ENCODE peak calls at places on chromosomes 11 and 22, in seven cellular contexts. V is HepG2; N is pancreas; X is T-helper 9 cell; E is activated CD4-positive, alpha-beta T cell treated with anti-CD3 and anti-CD28 coated beads for 24 hours; L is EL; U is uterus. G is an unnamed sample.

GRCh38 chr22:19011075-19011474 is 75.0 kb upstream of the PRODH start:
- DNase-seq in V (no peak), N (no peak), X (no peak), E (no peak), L (no peak), U (no peak), G (no peak)

GRCh38 chr22:26563022-26563421 is 26.9 kb downstream of the TPST2 start:
- DNase-seq in V (no peak), N (no peak), X (no peak), E (no peak), L (no peak), U (no peak), G (no peak)

GRCh38 chr22:32815943-32816342 is 14.4 kb downstream of the TIMP3 start:
- DNase-seq in V (no peak), N (no peak), X (no peak), E (no peak), L (no peak), U (no peak), G (no peak)

GRCh38 chr11:75775056-75775455 is 6.5 kb downstream of the DGAT2 start:
- DNase-seq in V (no peak), N (no peak), X (no peak), E (no peak), L (no peak), U (no peak), G (no peak)

GRCh38 chr22:43014062-43014875 is 680 bp downstream of the PACSIN2 start:
- DNase-seq in V (peak), N (peak), X (peak), E (no peak), L (peak), U (peak), G (peak)

GRCh38 chr11:34840736-34841386 is 75.3 kb downstream of the APIP start:
- DNase-seq in V (peak), N (peak), X (no peak), E (no peak), L (peak), U (no peak), G (peak)

GRCh38 chr22:29147241-29147919 is 58.3 kb upstream of the EMID1 start:
- DNase-seq in V (no peak), N (no peak), X (no peak), E (no peak), L (no peak), U (peak), G (no peak)

GRCh38 chr11:64742087-64742939 is 1.6 kb downstream of the RASGRP2 start:
- DNase-seq in V (no peak), N (no peak), X (no peak), E (no peak), L (peak), U (peak), G (no peak)

GRCh38 chr22:44737414-44738346 is 14.7 kb upstream of the ARHGAP8 start:
- DNase-seq in V (no peak), N (no peak), X (no peak), E (no peak), L (no peak), U (no peak), G (no peak)

GRCh38 chr11:120739780-120740179 is 228.2 kb downstream of the GRIK4 start:
- DNase-seq in V (no peak), N (no peak), X (no peak), E (no peak), L (no peak), U (no peak), G (no peak)

GRCh38 chr11:1326435-1327063 is 17.1 kb upstream of the TOLLIP start:
- DNase-seq in V (no peak), N (no peak), X (no peak), E (no peak), L (peak), U (no peak), G (no peak)

GRCh38 chr11:126518996-126519351 is 163.5 kb downstream of the ST3GAL4 start:
- DNase-seq in V (no peak), N (no peak), X (no peak), E (no peak), L (no peak), U (no peak), G (no peak)

GRCh38 chr22:24500251-24500820 is 5.2 kb downstream of the UPB1 start:
- DNase-seq in V (peak), N (no peak), X (no peak), E (no peak), L (no peak), U (no peak), G (no peak)

GRCh38 chr22:25752615-25753214 is 10.7 kb downstream of the MYO18B start:
- DNase-seq in V (no peak), N (no peak), X (no peak), E (no peak), L (no peak), U (no peak), G (no peak)

GRCh38 chr22:29503811-29504372 is 23.9 kb downstream of the NEFH start:
- DNase-seq in V (no peak), N (no peak), X (no peak), E (no peak), L (peak), U (peak), G (no peak)

GRCh38 chr22:45296628-45297297 is 12.0 kb downstream of the UPK3A start:
- DNase-seq in V (no peak), N (no peak), X (peak), E (no peak), L (no peak), U (no peak), G (no peak)

GRCh38 chr11:8086001-8086479 is 5.0 kb downstream of the TUB start:
- DNase-seq in V (no peak), N (no peak), X (no peak), E (no peak), L (no peak), U (peak), G (no peak)